ENCODE peak calls at places on chromosomes 2 and 18, in four cellular contexts. A is fibroblast of mammary gland, J is mesothelial cell of epicardium, T is T follicular helper cell. X is an unnamed sample.

GRCh38 chr2:227774011-227774624 is 28.4 kb downstream of the SCYGR8 start:
- DNase-seq in A (no peak), J (no peak), T (no peak), X (no peak)

GRCh38 chr2:204024503-204024902 is 87.9 kb downstream of the ICOS start:
- DNase-seq in A (peak), J (no peak), T (no peak), X (no peak)

GRCh38 chr2:216083464-216084279 is 2.0 kb downstream of the TMEM169 start:
- DNase-seq in A (peak), J (no peak), T (no peak), X (no peak)

GRCh38 chr2:236512902-236513433 is 56.7 kb upstream of the ACKR3 start:
- DNase-seq in A (peak), J (no peak), T (peak), X (peak)

GRCh38 chr2:60152226-60152833 is 401.1 kb downstream of the BCL11A start:
- DNase-seq in A (peak), J (no peak), T (no peak), X (no peak)

GRCh38 chr2:198036029-198036879 is 231.9 kb downstream of the PLCL1 start:
- DNase-seq in A (no peak), J (no peak), T (no peak), X (no peak)

GRCh38 chr2:220469201-220469600 is 841.8 kb downstream of the SLC4A3 start:
- DNase-seq in A (peak), J (no peak), T (no peak), X (no peak)

GRCh38 chr2:190181066-190181681 is 118.6 kb upstream of the MSTN start:
- DNase-seq in A (peak), J (no peak), T (no peak), X (no peak)

GRCh38 chr2:157404363-157404762 is 39.5 kb downstream of the CYTIP start:
- DNase-seq in A (peak), J (no peak), T (peak), X (no peak)

GRCh38 chr2:235864746-235865535 is 303.2 kb downstream of the GBX2 start:
- DNase-seq in A (peak), J (no peak), T (no peak), X (no peak)

GRCh38 chr2:70975237-70975636 is 3.2 kb upstream of the ANKRD53 start:
- DNase-seq in A (no peak), J (no peak), T (no peak), X (no peak)

GRCh38 chr2:27977623-27978312 is 87.2 kb downstream of the BABAM2 start:
- DNase-seq in A (peak), J (no peak), T (no peak), X (no peak)

GRCh38 chr2:72955188-72956049 is 38.1 kb downstream of the EMX1 start:
- DNase-seq in A (no peak), J (no peak), T (no peak), X (no peak)

GRCh38 chr2:11692966-11693521 is 23.0 kb upstream of the NTSR2 start:
- DNase-seq in A (peak), J (no peak), T (peak), X (no peak)

GRCh38 chr18:14976736-14977430 is 228.9 kb downstream of the ANKRD30B start:
- DNase-seq in A (peak), J (no peak), T (no peak), X (no peak)

GRCh38 chr2:196123679-196124373 is 47.6 kb downstream of the STK17B start:
- DNase-seq in A (peak), J (no peak), T (no peak), X (no peak)

GRCh38 chr2:160308915-160309314 is 108.8 kb upstream of the ITGB6 start:
- DNase-seq in A (peak), J (no peak), T (no peak), X (no peak)

GRCh38 chr2:220969348-220969747 is 602.8 kb downstream of the EPHA4 start:
- DNase-seq in A (no peak), J (no peak), T (no peak), X (no peak)

GRCh38 chr18:79578396-79579260 is 101.0 kb upstream of the CTDP1 start:
- DNase-seq in A (no peak), J (peak), T (no peak), X (peak)

GRCh38 chr2:129758461-129759185 is 220.8 kb upstream of the RAB6C start:
- DNase-seq in A (no peak), J (no peak), T (no peak), X (no peak)

GRCh38 chr18:57296336-57296735 is 56.0 kb upstream of the ST8SIA3 start:
- DNase-seq in A (no peak), J (no peak), T (no peak), X (no peak)

GRCh38 chr2:47072018-47072691 is 83.0 kb downstream of the STPG4 start:
- DNase-seq in A (peak), J (no peak), T (no peak), X (peak)

GRCh38 chr18:22674300-22674699 is 256.6 kb upstream of the CTAGE1 start:
- DNase-seq in A (peak), J (no peak), T (no peak), X (no peak)